ENCODE peak calls at places on chromosomes 5 and 9, in five cellular contexts. V is K562, K is GM12878, Z is HCT116, M is SK-N-SH. G is an unnamed sample.

GRCh38 chr9:10339152-10339551 is 273.6 kb downstream of the PTPRD start:
- DNase-seq in V (no peak), K (no peak), M (no peak), Z (no peak), G (no peak)

GRCh38 chr5:50710838-50711237 is 44.4 kb downstream of the PARP8 start:
- DNase-seq in V (no peak), K (no peak), Z (no peak), M (no peak), G (no peak)

GRCh38 chr9:89660286-89660685 is 55.5 kb downstream of the GADD45G start:
- DNase-seq in V (no peak), K (no peak), Z (no peak), M (no peak), G (no peak)

GRCh38 chr5:131735393-131735792 is 61.4 kb downstream of the FNIP1 start:
- DNase-seq in V (no peak), Z (no peak), K (no peak), M (no peak), G (no peak)

GRCh38 chr5:127011961-127012644 is 18.3 kb downstream of the MARCHF3 start:
- DNase-seq in M (no peak), Z (no peak), K (peak), V (no peak), G (no peak)

GRCh38 chr9:114946013-114946412 is 15.6 kb upstream of the TNFSF8 start:
- DNase-seq in V (no peak), M (no peak), Z (no peak), K (no peak), G (no peak)

GRCh38 chr5:77015938-77016569 is 14.2 kb upstream of the AGGF1 start:
- DNase-seq in M (no peak), V (peak), K (no peak), Z (peak), G (peak)

GRCh38 chr5:16894236-16895057 is 41.6 kb downstream of the MYO10 start:
- DNase-seq in Z (peak), K (no peak), M (no peak), V (no peak), G (peak)

GRCh38 chr5:160926428-160926827 is 74.4 kb upstream of the ATP10B start:
- DNase-seq in K (no peak), V (no peak), Z (no peak), M (no peak), G (no peak)

GRCh38 chr5:51974834-51975233 is 591.6 kb downstream of the ISL1 start:
- DNase-seq in V (no peak), K (no peak), M (no peak), Z (no peak), G (no peak)

GRCh38 chr9:114501786-114502682 is 3.2 kb downstream of the WHRN start:
- DNase-seq in V (peak), K (no peak), M (no peak), Z (no peak), G (peak)

GRCh38 chr9:974993-975739 is 1.3 kb upstream of the DMRT3 start:
- DNase-seq in Z (no peak), V (no peak), M (no peak), K (no peak), G (no peak)

GRCh38 chr5:93280518-93280917 is 300.5 kb downstream of the NR2F1-AS1 start:
- DNase-seq in Z (no peak), V (no peak), K (no peak), M (no peak), G (peak)

GRCh38 chr5:110167384-110167783 is 477.7 kb downstream of the MAN2A1 start:
- DNase-seq in V (no peak), K (no peak), Z (no peak), M (no peak), G (no peak)

GRCh38 chr5:102823441-102823874 is 68.4 kb downstream of the PAM start:
- DNase-seq in K (no peak), Z (peak), V (no peak), M (no peak), G (no peak)

GRCh38 chr5:41995193-41995592 is 70.1 kb downstream of the FBXO4 start:
- DNase-seq in Z (no peak), M (no peak), V (no peak), K (no peak), G (no peak)

GRCh38 chr9:27151693-27152397 is 42.8 kb downstream of the TEK start:
- DNase-seq in K (no peak), M (no peak), V (no peak), Z (no peak), G (no peak)
- TF ChIP-seq ZBTB33 in K (no peak), M (no peak), V (no peak), Z (no peak), G (no peak)

GRCh38 chr9:2047144-2047671 is 32.1 kb downstream of the SMARCA2 start:
- DNase-seq in V (no peak), Z (no peak), M (no peak), K (no peak), G (no peak)
- TF ChIP-seq ZBTB33 in V (no peak), Z (no peak), M (no peak), K (no peak), G (no peak)

DNA sequence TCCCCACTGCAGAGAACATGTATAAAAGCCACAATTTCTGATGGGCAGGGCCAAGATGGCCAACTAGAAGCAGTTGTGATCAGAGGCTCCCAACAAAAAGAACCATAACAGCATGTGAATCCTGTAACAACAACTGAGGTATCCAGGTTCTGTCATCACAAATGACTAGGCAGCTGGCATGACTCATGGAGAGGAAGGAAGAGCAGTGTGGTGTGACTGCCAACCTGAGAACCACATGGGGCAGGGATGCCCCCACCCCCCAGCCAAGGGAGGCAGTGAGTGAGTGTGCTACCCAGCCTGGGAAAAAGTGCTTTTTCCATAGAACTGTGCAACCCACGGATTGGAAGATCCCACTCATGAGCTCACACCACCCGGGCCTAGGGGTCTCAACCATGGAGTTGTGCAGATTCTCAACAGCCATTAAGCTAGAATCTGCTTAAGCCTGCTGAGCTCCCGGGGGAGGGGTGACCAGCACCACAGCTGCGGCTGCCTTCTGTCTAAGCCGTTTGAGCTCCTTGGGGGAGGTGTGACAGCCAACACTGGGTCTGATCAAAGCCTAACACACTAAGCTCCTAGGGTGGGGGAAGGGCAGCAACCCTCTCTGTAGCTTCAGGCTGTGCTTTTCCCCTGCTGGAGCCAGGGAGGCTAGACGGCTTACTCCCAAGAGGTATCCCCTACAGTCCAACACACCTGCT is 80.1 kb upstream of the DMAC1 start:
- DNase-seq in Z (no peak), V (no peak), M (no peak), K (no peak), G (no peak)
- TF ChIP-seq ZBTB33 in Z (no peak), V (no peak), M (no peak), K (no peak), G (no peak)

GRCh38 chr9:131961496-131961880 is 118.2 kb downstream of the MED27 start:
- DNase-seq in V (no peak), M (no peak), K (no peak), Z (no peak), G (no peak)

GRCh38 chr9:131959056-131959455 is 120.6 kb downstream of the MED27 start:
- DNase-seq in M (no peak), V (no peak), K (no peak), Z (no peak), G (no peak)

GRCh38 chr9:131959887-131960286 is 119.8 kb downstream of the MED27 start:
- DNase-seq in V (no peak), Z (no peak), K (no peak), M (no peak), G (no peak)

GRCh38 chr9:131960311-131960710 is 119.4 kb downstream of the MED27 start:
- DNase-seq in V (no peak), M (no peak), K (no peak), Z (no peak), G (no peak)

DNA sequence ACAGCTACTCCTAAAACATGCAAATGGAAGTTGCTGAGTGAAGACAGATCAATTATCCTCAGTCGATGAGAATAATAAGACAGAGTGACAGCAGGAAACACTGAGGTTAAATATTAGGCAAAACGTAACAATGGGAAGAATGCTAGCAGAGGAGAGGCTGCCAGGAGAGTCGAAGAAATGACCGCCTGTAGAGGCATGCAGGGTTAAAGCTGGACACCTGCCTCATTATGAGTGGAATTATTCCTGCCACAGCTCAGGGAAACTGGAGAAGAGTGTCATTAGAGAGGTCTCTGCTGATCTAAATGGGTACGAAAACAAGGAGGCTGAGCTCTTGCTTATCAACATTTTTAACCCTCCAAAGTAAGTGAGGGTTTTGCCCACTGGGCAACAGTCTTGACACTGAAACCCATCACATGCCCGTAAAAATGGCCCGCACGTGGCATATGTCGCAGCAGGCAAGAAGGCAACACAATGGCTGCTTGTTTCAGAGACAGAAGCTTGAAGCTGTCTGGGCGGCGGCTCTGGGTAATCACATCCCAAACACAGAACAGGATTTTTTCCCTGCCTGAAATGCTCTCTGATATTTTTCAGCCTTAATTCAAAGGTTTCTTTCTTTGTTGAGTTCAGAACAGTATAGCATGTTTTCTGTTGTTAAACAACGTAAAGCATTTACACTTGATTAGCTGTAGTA is 118.7 kb downstream of the MED27 start:
- DNase-seq in K (no peak), M (no peak), Z (no peak), V (no peak), G (no peak)
- TF ChIP-seq ZBTB33 in K (no peak), M (no peak), Z (no peak), V (no peak), G (no peak)